ENCODE peak calls at places on chromosomes 11 and 22, in four cellular contexts. One of them, this sample, is unnamed.

GRCh38 chr22:39900306-39901227 is at the start of gene GRAP2:
- DNase-seq in psoas muscle: no peak
- DNase-seq in fibroblast of lung: no peak
- DNase-seq in right atrium auricular region: no peak
- DNase-seq in this sample: no peak

GRCh38 chr11:46743043-46743442 is 24.0 kb downstream of the F2 start:
- DNase-seq in fibroblast of lung: no peak
- DNase-seq in psoas muscle: no peak
- DNase-seq in right atrium auricular region: peak; percentile 16
- DNase-seq in this sample: no peak

GRCh38 chr11:15059132-15059531 is 14.3 kb upstream of the CALCB start:
- DNase-seq in fibroblast of lung: no peak
- DNase-seq in right atrium auricular region: no peak
- DNase-seq in psoas muscle: no peak
- DNase-seq in this sample: no peak

GRCh38 chr11:97019305-97019704 is 629.5 kb downstream of the JRKL start:
- DNase-seq in right atrium auricular region: no peak
- DNase-seq in psoas muscle: no peak
- DNase-seq in fibroblast of lung: no peak
- DNase-seq in this sample: no peak

GRCh38 chr11:84430661-84431060 is 1144.5 kb upstream of the CCDC90B start:
- DNase-seq in psoas muscle: no peak
- DNase-seq in right atrium auricular region: no peak
- DNase-seq in fibroblast of lung: no peak
- DNase-seq in this sample: no peak

GRCh38 chr11:129681344-129682114 is 134.1 kb upstream of the TMEM45B start:
- DNase-seq in psoas muscle: no peak
- DNase-seq in fibroblast of lung: no peak
- DNase-seq in right atrium auricular region: no peak
- DNase-seq in this sample: no peak

GRCh38 chr22:38267086-38267485 is 5.7 kb downstream of the TMEM184B start:
- DNase-seq in right atrium auricular region: peak; percentile 83
- DNase-seq in psoas muscle: no peak
- DNase-seq in fibroblast of lung: peak; percentile 51
- DNase-seq in this sample: no peak

GRCh38 chr11:11243790-11244469 is 109.1 kb downstream of the CSNK2A3 start:
- DNase-seq in fibroblast of lung: no peak
- DNase-seq in psoas muscle: peak; percentile 60
- DNase-seq in right atrium auricular region: peak; percentile 66
- DNase-seq in this sample: no peak

GRCh38 chr11:8063319-8063718 is 17.7 kb upstream of the TUB start:
- DNase-seq in psoas muscle: no peak
- DNase-seq in fibroblast of lung: peak; percentile 22
- DNase-seq in right atrium auricular region: peak; percentile 80
- DNase-seq in this sample: no peak

GRCh38 chr11:43825217-43825816 is 55.3 kb upstream of the ALKBH3 start:
- DNase-seq in fibroblast of lung: no peak
- DNase-seq in psoas muscle: no peak
- DNase-seq in right atrium auricular region: no peak
- DNase-seq in this sample: no peak

GRCh38 chr22:49948116-49948515 is 12.5 kb upstream of the PIM3 start:
- DNase-seq in right atrium auricular region: no peak
- DNase-seq in fibroblast of lung: no peak
- DNase-seq in psoas muscle: no peak
- DNase-seq in this sample: no peak

GRCh38 chr11:127683321-127683720 is 682.8 kb upstream of the KIRREL3 start:
- DNase-seq in right atrium auricular region: no peak
- DNase-seq in fibroblast of lung: no peak
- DNase-seq in psoas muscle: no peak
- DNase-seq in this sample: no peak

GRCh38 chr11:11446967-11447366 is 93.9 kb upstream of the CSNK2A3 start:
- DNase-seq in right atrium auricular region: no peak
- DNase-seq in fibroblast of lung: no peak
- DNase-seq in psoas muscle: no peak
- DNase-seq in this sample: no peak

GRCh38 chr11:102279641-102280170 is 37.6 kb upstream of the BIRC3 start:
- DNase-seq in fibroblast of lung: peak; percentile 62
- DNase-seq in psoas muscle: no peak
- DNase-seq in right atrium auricular region: no peak
- DNase-seq in this sample: no peak

GRCh38 chr11:126712017-126712625 is 288.4 kb downstream of the KIRREL3 start:
- DNase-seq in fibroblast of lung: no peak
- DNase-seq in psoas muscle: no peak
- DNase-seq in right atrium auricular region: no peak
- DNase-seq in this sample: no peak

GRCh38 chr11:19431059-19431398 is 190.3 kb upstream of the E2F8 start:
- DNase-seq in psoas muscle: no peak
- DNase-seq in fibroblast of lung: no peak
- DNase-seq in right atrium auricular region: no peak
- DNase-seq in this sample: no peak

GRCh38 chr22:38139901-38140300 is 29.4 kb upstream of the BAIAP2L2 start:
- DNase-seq in right atrium auricular region: no peak
- DNase-seq in fibroblast of lung: no peak
- DNase-seq in psoas muscle: no peak
- DNase-seq in this sample: no peak

GRCh38 chr11:126499124-126499752 is 143.8 kb downstream of the ST3GAL4 start:
- DNase-seq in right atrium auricular region: no peak
- DNase-seq in fibroblast of lung: no peak
- DNase-seq in psoas muscle: peak; percentile 39
- DNase-seq in this sample: no peak

GRCh38 chr11:124746621-124747243 is 5.3 kb downstream of the VSIG2 start:
- DNase-seq in fibroblast of lung: peak; percentile 58
- DNase-seq in right atrium auricular region: peak; percentile 79
- DNase-seq in psoas muscle: peak; percentile 81
- DNase-seq in this sample: no peak
- H3K4me3 ChIP-seq in fibroblast of lung: peak overlapping the region; percentile 27
- H3K4me3 ChIP-seq in right atrium auricular region: peak overlapping the region; percentile 51
- H3K4me3 ChIP-seq in psoas muscle: peak overlapping the region; percentile 71
- H3K4me3 ChIP-seq in this sample: peak overlapping the region; percentile 60

GRCh38 chr22:25746012-25746373 is 4.0 kb downstream of the MYO18B start:
- DNase-seq in psoas muscle: no peak
- DNase-seq in right atrium auricular region: no peak
- DNase-seq in fibroblast of lung: peak; percentile 76
- DNase-seq in this sample: no peak

GRCh38 chr22:25745341-25746011 is 3.5 kb downstream of the MYO18B start:
- DNase-seq in psoas muscle: no peak
- DNase-seq in fibroblast of lung: peak; percentile 79
- DNase-seq in right atrium auricular region: no peak
- DNase-seq in this sample: no peak

GRCh38 chr22:25748140-25748539 is 6.2 kb downstream of the MYO18B start:
- DNase-seq in fibroblast of lung: no peak
- DNase-seq in psoas muscle: no peak
- DNase-seq in right atrium auricular region: no peak
- DNase-seq in this sample: no peak

GRCh38 chr22:25748704-25749103 is 6.7 kb downstream of the MYO18B start:
- DNase-seq in right atrium auricular region: no peak
- DNase-seq in psoas muscle: no peak
- DNase-seq in fibroblast of lung: no peak
- DNase-seq in this sample: no peak

GRCh38 chr22:25747245-25747944 is 5.4 kb downstream of the MYO18B start:
- DNase-seq in fibroblast of lung: peak; percentile 99
- DNase-seq in right atrium auricular region: peak; percentile 75
- DNase-seq in psoas muscle: peak; percentile 93
- DNase-seq in this sample: peak; percentile 85
- H3K27ac ChIP-seq in fibroblast of lung: peak overlapping the region; percentile 84
- H3K27ac ChIP-seq in right atrium auricular region: peak overlapping the region; percentile 94
- H3K27ac ChIP-seq in psoas muscle: peak overlapping the region; percentile 98
- H3K27ac ChIP-seq in this sample: peak overlapping the region; percentile 92

DNA sequence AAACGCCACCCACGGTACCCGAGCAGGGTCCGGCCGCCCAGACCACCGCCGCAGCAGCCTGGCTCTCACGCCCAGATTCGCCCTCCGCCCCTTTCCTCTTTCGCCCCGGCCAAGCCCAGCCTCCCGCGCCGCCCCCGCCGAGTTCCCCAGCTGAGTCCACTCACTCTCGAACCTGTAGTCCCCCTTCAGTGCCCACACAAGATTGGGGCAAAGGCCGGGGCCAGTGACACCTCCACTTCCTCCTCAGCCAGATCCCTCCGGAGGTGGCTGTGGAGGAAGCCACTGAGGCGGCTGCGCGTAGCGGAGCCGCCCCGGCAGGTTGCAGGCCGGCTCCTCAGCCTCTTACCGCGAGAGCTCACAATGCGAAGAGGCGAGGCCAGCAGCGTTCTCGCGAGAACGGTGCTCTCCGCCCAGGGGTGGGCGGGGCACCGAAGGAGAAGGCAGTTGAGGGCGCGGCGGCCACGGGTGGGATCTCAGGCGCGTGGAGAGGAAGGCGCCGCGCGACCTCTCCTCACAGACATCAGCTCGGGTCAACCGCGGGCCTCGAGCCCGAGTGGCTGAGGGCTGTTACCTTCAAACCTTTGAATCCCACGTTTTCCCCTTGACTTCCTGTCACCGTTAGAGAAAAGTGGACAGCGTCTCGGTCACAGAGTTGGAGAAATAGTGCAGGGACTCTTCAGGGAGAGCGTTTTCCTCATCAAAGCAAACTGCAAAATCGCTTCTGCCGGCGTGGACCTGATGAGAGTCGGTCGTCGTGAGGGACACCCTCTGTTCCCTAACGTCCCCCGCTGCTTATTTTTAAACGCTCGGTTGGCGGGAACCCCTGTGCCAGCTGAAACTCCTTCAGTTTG is at the start of gene BTBD10:
- DNase-seq in psoas muscle: peak; percentile 96
- DNase-seq in fibroblast of lung: peak; percentile 89
- DNase-seq in right atrium auricular region: peak; percentile 89
- DNase-seq in this sample: peak; percentile 64
- TF ChIP-seq CTCF in psoas muscle: no peak
- TF ChIP-seq CTCF in fibroblast of lung: no peak
- TF ChIP-seq CTCF in right atrium auricular region: no peak
- TF ChIP-seq CTCF in this sample: peak; percentile 16

GRCh38 chr11:32437406-32438345 is 2.3 kb upstream of the WT1 start:
- DNase-seq in psoas muscle: no peak
- DNase-seq in right atrium auricular region: no peak
- DNase-seq in fibroblast of lung: no peak
- DNase-seq in this sample: no peak

GRCh38 chr11:32438346-32438882 is 3.1 kb upstream of the WT1 start:
- DNase-seq in fibroblast of lung: no peak
- DNase-seq in psoas muscle: no peak
- DNase-seq in right atrium auricular region: no peak
- DNase-seq in this sample: no peak

GRCh38 chr11:32439488-32440210 is 4.3 kb upstream of the WT1 start:
- DNase-seq in fibroblast of lung: no peak
- DNase-seq in psoas muscle: no peak
- DNase-seq in right atrium auricular region: no peak
- DNase-seq in this sample: no peak

GRCh38 chr11:32440372-32440888 is 5.1 kb upstream of the WT1 start:
- DNase-seq in right atrium auricular region: no peak
- DNase-seq in fibroblast of lung: no peak
- DNase-seq in psoas muscle: no peak
- DNase-seq in this sample: no peak

GRCh38 chr11:32438883-32439487 is 3.6 kb upstream of the WT1 start:
- DNase-seq in fibroblast of lung: no peak
- DNase-seq in psoas muscle: no peak
- DNase-seq in right atrium auricular region: no peak
- DNase-seq in this sample: no peak
- H3K4me3 ChIP-seq in fibroblast of lung: no peak overlapping the region
- H3K4me3 ChIP-seq in psoas muscle: no peak overlapping the region
- H3K4me3 ChIP-seq in right atrium auricular region: peak overlapping the region; percentile 32
- H3K4me3 ChIP-seq in this sample: no peak overlapping the region

GRCh38 chr22:43820671-43821305 is 8.7 kb upstream of the EFCAB6 start:
- DNase-seq in right atrium auricular region: no peak
- DNase-seq in fibroblast of lung: no peak
- DNase-seq in psoas muscle: no peak
- DNase-seq in this sample: no peak
- H3K27ac ChIP-seq in right atrium auricular region: no peak overlapping the region
- H3K27ac ChIP-seq in fibroblast of lung: no peak overlapping the region
- H3K27ac ChIP-seq in psoas muscle: no peak overlapping the region
- H3K27ac ChIP-seq in this sample: no peak overlapping the region

GRCh38 chr11:17102447-17102846 is 25.0 kb upstream of the RPS13 start:
- DNase-seq in right atrium auricular region: no peak
- DNase-seq in psoas muscle: no peak
- DNase-seq in fibroblast of lung: no peak
- DNase-seq in this sample: no peak
- TF ChIP-seq CTCF in right atrium auricular region: no peak
- TF ChIP-seq CTCF in psoas muscle: no peak
- TF ChIP-seq CTCF in fibroblast of lung: no peak
- TF ChIP-seq CTCF in this sample: no peak

GRCh38 chr11:87143663-87144062 is 105.9 kb downstream of the TMEM135 start:
- DNase-seq in psoas muscle: no peak
- DNase-seq in right atrium auricular region: no peak
- DNase-seq in fibroblast of lung: no peak
- DNase-seq in this sample: no peak
- H3K4me3 ChIP-seq in psoas muscle: no peak overlapping the region
- H3K4me3 ChIP-seq in right atrium auricular region: no peak overlapping the region
- H3K4me3 ChIP-seq in fibroblast of lung: no peak overlapping the region
- H3K4me3 ChIP-seq in this sample: no peak overlapping the region

DNA sequence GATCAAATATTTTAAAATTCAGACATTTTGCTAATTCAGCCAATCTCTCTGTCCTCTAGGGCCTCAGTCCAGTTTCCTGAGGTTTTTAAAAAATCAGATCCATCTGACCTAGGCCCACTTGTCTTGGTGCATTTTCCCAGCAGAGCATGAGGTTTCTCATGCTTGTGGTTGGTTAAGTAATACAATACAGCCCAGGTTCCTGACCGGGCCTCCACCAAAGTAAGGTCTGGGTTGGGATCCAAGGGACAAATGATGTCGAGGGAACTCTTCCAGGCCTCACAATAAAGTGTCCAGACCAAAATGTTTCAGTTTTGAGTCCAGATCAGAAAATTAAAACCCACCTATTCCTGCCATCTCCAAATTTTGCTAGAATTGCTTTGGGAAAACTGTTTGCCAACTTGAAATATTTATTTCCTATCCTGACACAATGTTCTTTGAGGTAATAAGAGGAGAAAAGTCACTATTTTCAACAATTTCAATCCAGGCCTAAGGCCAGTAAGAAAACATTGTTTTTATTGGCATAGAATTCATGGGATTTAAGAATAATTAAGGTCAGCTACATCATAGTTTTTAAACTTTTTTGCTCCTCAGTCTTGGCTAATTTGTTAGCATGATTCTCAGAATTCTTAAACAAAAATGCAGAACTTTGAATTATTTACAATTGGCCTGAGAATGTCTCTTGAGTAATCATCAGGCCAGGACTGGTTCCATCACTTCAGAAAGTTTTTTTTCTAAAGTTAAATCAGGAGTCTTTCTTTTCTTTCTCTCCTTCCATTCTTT is 51.4 kb downstream of the ME3 start:
- DNase-seq in fibroblast of lung: peak; percentile 87
- DNase-seq in psoas muscle: no peak
- DNase-seq in right atrium auricular region: no peak
- DNase-seq in this sample: no peak
- H3K27ac ChIP-seq in fibroblast of lung: no peak overlapping the region
- H3K27ac ChIP-seq in psoas muscle: no peak overlapping the region
- H3K27ac ChIP-seq in right atrium auricular region: peak overlapping the region; percentile 58
- H3K27ac ChIP-seq in this sample: peak overlapping the region; percentile 67

This sample was measured in thoracic aorta.